ENCODE peak calls at places on chromosomes 4 and X, in nine cellular contexts. G is brain microvascular endothelial cell, P is IMR-90, I is cardiac septum, D is psoas muscle, E is cerebellum, F is bronchial epithelial cell, T is endothelial cell, L is osteoblast. B is an unnamed sample.

GRCh38 chr4:114600672-114601071 is 2.1 kb downstream of the UGT8 start:
- DNase-seq in I (no peak), P (no peak), E (no peak), G (no peak), T (no peak), D (no peak), F (no peak), L (no peak), B (no peak)

GRCh38 chrX:105636667-105637066 is 185.7 kb upstream of the NRK start:
- DNase-seq in T (no peak), F (no peak), P (no peak), L (no peak), G (no peak), D (peak; percentile 33), E (no peak), I (no peak), B (no peak)

GRCh38 chrX:118047446-118048186 is 69.0 kb downstream of the KLHL13 start:
- DNase-seq in D (no peak), E (no peak), P (no peak), I (no peak), G (no peak), F (no peak), T (no peak), L (no peak), B (no peak)

GRCh38 chr4:56976878-56977320 is 507 bp downstream of the NOA1 start:
- DNase-seq in L (peak; percentile 81), I (peak; percentile 84), G (no peak), T (no peak), F (peak; percentile 50), D (no peak), E (peak; percentile 30), P (no peak), B (peak; percentile 63)

GRCh38 chr4:140249351-140249750 is 95.4 kb upstream of the MAML3 start:
- DNase-seq in G (no peak), P (peak; percentile 57), E (no peak), F (no peak), I (no peak), D (no peak), L (no peak), T (no peak), B (no peak)

GRCh38 chrX:6708676-6709075 is 173.8 kb upstream of the VCX3A start:
- DNase-seq in E (no peak), D (no peak), I (no peak), G (no peak), T (no peak), P (no peak), F (peak; percentile 21), L (no peak), B (no peak)

GRCh38 chr4:105520819-105521790 is 31.3 kb upstream of the ARHGEF38 start:
- DNase-seq in E (peak; percentile 11), I (no peak), G (peak; percentile 53), F (peak; percentile 61), T (peak; percentile 60), L (peak; percentile 78), P (peak; percentile 32), D (no peak), B (no peak)

GRCh38 chr4:38663021-38663800 is 788 bp upstream of the KLF3 start:
- DNase-seq in E (no peak), T (peak; percentile 74), F (peak; percentile 52), D (no peak), G (no peak), L (no peak), P (no peak), I (no peak), B (peak; percentile 66)

GRCh38 chr4:161581262-161581661 is 582.5 kb downstream of the FSTL5 start:
- DNase-seq in F (no peak), D (no peak), G (no peak), L (no peak), P (no peak), E (no peak), I (no peak), T (no peak), B (no peak)

GRCh38 chr4:87243426-87244053 is 23.1 kb upstream of the KLHL8 start:
- DNase-seq in L (no peak), I (no peak), F (no peak), D (no peak), P (no peak), T (no peak), G (no peak), E (no peak), B (no peak)

GRCh38 chr4:3414421-3415279 is 27.1 kb upstream of the HGFAC start:
- DNase-seq in L (peak; percentile 86), F (no peak), T (no peak), E (no peak), I (peak; percentile 73), P (no peak), G (no peak), D (peak; percentile 44), B (no peak)

GRCh38 chrX:30851459-30851858 is 37.6 kb downstream of the TAB3 start:
- DNase-seq in I (no peak), F (no peak), P (no peak), L (no peak), T (no peak), D (no peak), G (no peak), E (no peak), B (no peak)

GRCh38 chr4:112189754-112190153 is 41.8 kb upstream of the AP1AR start:
- DNase-seq in I (no peak), G (no peak), P (peak; percentile 12), T (no peak), L (no peak), D (no peak), F (peak; percentile 11), E (no peak), B (no peak)

GRCh38 chr4:117085185-117085701 is at the start of gene TRAM1L1:
- DNase-seq in G (peak; percentile 60), P (peak; percentile 63), L (peak; percentile 56), I (peak; percentile 80), E (peak; percentile 62), T (peak; percentile 78), F (peak; percentile 19), D (peak; percentile 73), B (peak; percentile 11)

GRCh38 chr4:6768539-6768905 is 14.0 kb upstream of the KIAA0232 start:
- DNase-seq in F (peak; percentile 43), L (peak; percentile 97), G (no peak), P (peak; percentile 37), I (no peak), T (no peak), E (no peak), D (peak; percentile 56), B (no peak)

GRCh38 chr4:152281211-152281610 is 254.7 kb downstream of the FBXW7 start:
- DNase-seq in L (no peak), G (no peak), E (no peak), D (no peak), T (no peak), I (no peak), P (no peak), F (no peak), B (no peak)

GRCh38 chrX:1239681-1240142 is 27.3 kb upstream of the CRLF2 start:
- DNase-seq in E (no peak), D (peak; percentile 64), I (peak; percentile 91), T (no peak), L (no peak), G (no peak), F (no peak), P (no peak), B (peak; percentile 66)

GRCh38 chr4:165560941-165561340 is 182.1 kb downstream of the CPE start:
- DNase-seq in I (no peak), D (no peak), T (no peak), P (no peak), L (peak; percentile 53), F (peak; percentile 19), E (no peak), G (peak; percentile 3), B (no peak)

GRCh38 chr4:58807843-58808605 is 1697.8 kb upstream of the IGFBP7 start:
- DNase-seq in E (no peak), F (no peak), L (no peak), D (no peak), T (no peak), P (no peak), G (peak; percentile 13), I (no peak), B (no peak)

GRCh38 chrX:17778984-17779383 is 41.7 kb downstream of the SCML1 start:
- DNase-seq in D (no peak), L (no peak), G (no peak), P (no peak), I (no peak), T (no peak), F (peak; percentile 29), E (no peak), B (no peak)

GRCh38 chr4:37623125-37623524 is 63.1 kb downstream of the RELL1 start:
- DNase-seq in E (no peak), T (no peak), P (no peak), L (no peak), I (no peak), G (peak; percentile 40), F (no peak), D (no peak), B (no peak)

GRCh38 chr4:7746351-7747061 is 193.2 kb downstream of the AFAP1 start:
- DNase-seq in E (no peak), D (no peak), T (no peak), I (no peak), P (no peak), F (no peak), L (no peak), G (no peak), B (no peak)

GRCh38 chrX:34918856-34919255 is 23.7 kb upstream of the FAM47B start:
- DNase-seq in T (peak; percentile 23), L (no peak), P (peak; percentile 75), G (peak; percentile 69), D (no peak), I (no peak), E (no peak), F (peak; percentile 59), B (no peak)

GRCh38 chrX:7390446-7390845 is 242.5 kb upstream of the PUDP start:
- DNase-seq in I (no peak), L (no peak), E (no peak), G (no peak), D (no peak), F (no peak), T (no peak), P (no peak), B (no peak)

GRCh38 chr4:7206385-7206784 is 14.0 kb downstream of the SORCS2 start:
- DNase-seq in T (no peak), G (peak; percentile 80), E (no peak), D (no peak), F (peak; percentile 58), L (peak; percentile 95), I (no peak), P (peak; percentile 76), B (no peak)

GRCh38 chr4:90958256-90958895 is 831.2 kb downstream of the CCSER1 start:
- DNase-seq in P (peak; percentile 69), F (peak; percentile 89), L (no peak), G (peak; percentile 25), D (no peak), T (no peak), I (no peak), E (no peak), B (no peak)

GRCh38 chrX:71998836-71999509 is 88.3 kb downstream of the NHSL2 start:
- DNase-seq in P (no peak), I (no peak), G (no peak), D (no peak), L (no peak), F (no peak), E (no peak), T (peak; percentile 11), B (peak; percentile 29)

GRCh38 chr4:30416547-30416946 is 303.6 kb upstream of the PCDH7 start:
- DNase-seq in D (no peak), E (no peak), L (no peak), I (no peak), P (no peak), T (no peak), F (no peak), G (no peak), B (no peak)

GRCh38 chr4:176002007-176002623 is 63.5 kb upstream of the WDR17 start:
- DNase-seq in P (no peak), L (peak; percentile 68), D (peak; percentile 62), G (no peak), F (no peak), E (peak; percentile 17), T (peak; percentile 47), I (no peak), B (no peak)

GRCh38 chr4:75653845-75654503 is 19.2 kb downstream of the G3BP2 start:
- DNase-seq in E (no peak), F (peak; percentile 64), P (peak; percentile 55), L (no peak), T (peak; percentile 18), G (peak; percentile 15), I (no peak), D (no peak), B (no peak)

GRCh38 chrX:19794690-19795089 is 92.7 kb downstream of the SH3KBP1 start:
- DNase-seq in P (no peak), F (no peak), I (no peak), E (no peak), G (no peak), D (no peak), L (no peak), T (no peak), B (no peak)